ENCODE peak calls at places on chromosomes 5 and 9, in seven cellular contexts. One of them, this sample, is unnamed.

GRCh38 chr9:121784706-121785426 is 133.4 kb downstream of the DAB2IP start:
- DNase-seq in Calu3: no peak
- DNase-seq in Peyer's patch: peak
- DNase-seq in heart left ventricle: no peak
- DNase-seq in heart right ventricle: no peak
- DNase-seq in epithelial cell of esophagus: no peak
- DNase-seq in NB4: peak
- DNase-seq in this sample: peak

GRCh38 chr5:24923400-24923799 is 278.6 kb upstream of the CDH10 start:
- DNase-seq in Calu3: no peak
- DNase-seq in Peyer's patch: no peak
- DNase-seq in heart left ventricle: no peak
- DNase-seq in heart right ventricle: no peak
- DNase-seq in epithelial cell of esophagus: no peak
- DNase-seq in NB4: no peak
- DNase-seq in this sample: no peak

GRCh38 chr9:82488702-82489578 is 500.4 kb downstream of the SPATA31D1 start:
- DNase-seq in Calu3: peak
- DNase-seq in Peyer's patch: no peak
- DNase-seq in heart left ventricle: peak
- DNase-seq in heart right ventricle: no peak
- DNase-seq in epithelial cell of esophagus: peak
- DNase-seq in NB4: no peak
- DNase-seq in this sample: peak

GRCh38 chr9:6996061-6996854 is 238.5 kb downstream of the KDM4C start:
- DNase-seq in Calu3: no peak
- DNase-seq in Peyer's patch: no peak
- DNase-seq in heart left ventricle: no peak
- DNase-seq in heart right ventricle: no peak
- DNase-seq in epithelial cell of esophagus: no peak
- DNase-seq in NB4: no peak
- DNase-seq in this sample: no peak

GRCh38 chr5:161420526-161420925 is 126.0 kb downstream of the GABRB2 start:
- DNase-seq in Calu3: no peak
- DNase-seq in Peyer's patch: no peak
- DNase-seq in heart left ventricle: no peak
- DNase-seq in heart right ventricle: no peak
- DNase-seq in epithelial cell of esophagus: no peak
- DNase-seq in NB4: no peak
- DNase-seq in this sample: no peak

GRCh38 chr5:78530342-78531096 is 118.1 kb downstream of the LHFPL2 start:
- DNase-seq in Calu3: no peak
- DNase-seq in Peyer's patch: no peak
- DNase-seq in heart left ventricle: no peak
- DNase-seq in heart right ventricle: no peak
- DNase-seq in epithelial cell of esophagus: peak
- DNase-seq in NB4: no peak
- DNase-seq in this sample: no peak

GRCh38 chr9:134165357-134166315 is 1.3 kb upstream of the RNU6ATAC start:
- DNase-seq in Calu3: no peak
- DNase-seq in Peyer's patch: no peak
- DNase-seq in heart left ventricle: peak
- DNase-seq in heart right ventricle: no peak
- DNase-seq in epithelial cell of esophagus: peak
- DNase-seq in NB4: peak
- DNase-seq in this sample: no peak

GRCh38 chr5:68424799-68425537 is 209.4 kb downstream of the PIK3R1 start:
- DNase-seq in Calu3: no peak
- DNase-seq in Peyer's patch: no peak
- DNase-seq in heart left ventricle: no peak
- DNase-seq in heart right ventricle: no peak
- DNase-seq in epithelial cell of esophagus: peak
- DNase-seq in NB4: peak
- DNase-seq in this sample: no peak

GRCh38 chr5:177232358-177232757 is 71.2 kb downstream of the RAB24 start:
- DNase-seq in Calu3: no peak
- DNase-seq in Peyer's patch: no peak
- DNase-seq in heart left ventricle: no peak
- DNase-seq in heart right ventricle: no peak
- DNase-seq in epithelial cell of esophagus: no peak
- DNase-seq in NB4: no peak
- DNase-seq in this sample: no peak

GRCh38 chr5:135174315-135175096 is 140.5 kb upstream of the PITX1 start:
- DNase-seq in Calu3: no peak
- DNase-seq in Peyer's patch: no peak
- DNase-seq in heart left ventricle: no peak
- DNase-seq in heart right ventricle: no peak
- DNase-seq in epithelial cell of esophagus: no peak
- DNase-seq in NB4: peak
- DNase-seq in this sample: no peak

GRCh38 chr5:81505672-81506071 is 111.7 kb upstream of the ACOT12 start:
- DNase-seq in Calu3: no peak
- DNase-seq in Peyer's patch: no peak
- DNase-seq in heart left ventricle: no peak
- DNase-seq in heart right ventricle: no peak
- DNase-seq in epithelial cell of esophagus: no peak
- DNase-seq in NB4: no peak
- DNase-seq in this sample: no peak

GRCh38 chr9:121288874-121289553 is 21.1 kb downstream of the GSN start:
- DNase-seq in Calu3: peak
- DNase-seq in Peyer's patch: peak
- DNase-seq in heart left ventricle: peak
- DNase-seq in heart right ventricle: peak
- DNase-seq in epithelial cell of esophagus: peak
- DNase-seq in NB4: no peak
- DNase-seq in this sample: no peak

GRCh38 chr5:92779536-92779935 is 801.5 kb downstream of the NR2F1-AS1 start:
- DNase-seq in Calu3: no peak
- DNase-seq in Peyer's patch: no peak
- DNase-seq in heart left ventricle: no peak
- DNase-seq in heart right ventricle: no peak
- DNase-seq in epithelial cell of esophagus: no peak
- DNase-seq in NB4: no peak
- DNase-seq in this sample: no peak

GRCh38 chr5:107873877-107874276 is 203.1 kb upstream of the EFNA5 start:
- DNase-seq in Calu3: no peak
- DNase-seq in Peyer's patch: no peak
- DNase-seq in heart left ventricle: no peak
- DNase-seq in heart right ventricle: no peak
- DNase-seq in epithelial cell of esophagus: no peak
- DNase-seq in NB4: no peak
- DNase-seq in this sample: no peak

GRCh38 chr5:42557689-42558088 is 134.4 kb downstream of the GHR start:
- DNase-seq in Calu3: no peak
- DNase-seq in Peyer's patch: no peak
- DNase-seq in heart left ventricle: no peak
- DNase-seq in heart right ventricle: no peak
- DNase-seq in epithelial cell of esophagus: no peak
- DNase-seq in NB4: no peak
- DNase-seq in this sample: no peak

GRCh38 chr5:171630047-171630669 is 155.5 kb upstream of the SMIM23 start:
- DNase-seq in Calu3: peak
- DNase-seq in Peyer's patch: no peak
- DNase-seq in heart left ventricle: peak
- DNase-seq in heart right ventricle: peak
- DNase-seq in epithelial cell of esophagus: peak
- DNase-seq in NB4: peak
- DNase-seq in this sample: peak

GRCh38 chr5:123012321-123012720 is 24.2 kb downstream of the PPIC start:
- DNase-seq in Calu3: no peak
- DNase-seq in Peyer's patch: no peak
- DNase-seq in heart left ventricle: no peak
- DNase-seq in heart right ventricle: no peak
- DNase-seq in epithelial cell of esophagus: no peak
- DNase-seq in NB4: no peak
- DNase-seq in this sample: no peak

GRCh38 chr5:134245101-134245604 is 19.3 kb upstream of the PPP2CA start:
- DNase-seq in Calu3: peak
- DNase-seq in Peyer's patch: no peak
- DNase-seq in heart left ventricle: peak
- DNase-seq in heart right ventricle: no peak
- DNase-seq in epithelial cell of esophagus: peak
- DNase-seq in NB4: peak
- DNase-seq in this sample: no peak

DNA sequence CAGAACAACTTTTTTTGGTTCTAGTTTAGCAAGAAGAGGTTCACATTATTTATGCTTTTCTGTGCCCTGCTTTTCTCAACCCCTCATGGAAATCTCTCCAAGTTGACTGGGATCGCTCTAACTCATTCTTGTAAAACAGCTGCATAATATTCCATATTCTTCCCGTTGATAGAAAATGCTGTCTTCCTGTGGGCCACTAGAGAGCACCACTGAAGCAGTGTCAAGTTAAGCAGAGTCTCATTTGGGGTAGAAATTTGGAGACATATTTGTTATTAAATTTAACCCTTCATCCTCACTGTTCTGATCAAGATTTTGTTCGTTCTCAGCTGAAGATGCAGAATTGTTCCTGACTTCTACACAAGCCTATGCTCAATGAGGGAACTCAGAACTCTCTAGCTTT is 140.1 kb downstream of the CEMIP2 start:
- DNase-seq in Calu3: no peak
- DNase-seq in Peyer's patch: no peak
- DNase-seq in heart left ventricle: no peak
- DNase-seq in heart right ventricle: no peak
- DNase-seq in epithelial cell of esophagus: no peak
- DNase-seq in NB4: peak
- DNase-seq in this sample: no peak
- TF ChIP-seq CTCF in Calu3: no peak
- TF ChIP-seq CTCF in Peyer's patch: peak
- TF ChIP-seq CTCF in heart left ventricle: peak
- TF ChIP-seq CTCF in heart right ventricle: no peak
- TF ChIP-seq CTCF in epithelial cell of esophagus: peak
- TF ChIP-seq CTCF in NB4: peak
- TF ChIP-seq CTCF in this sample: no peak

DNA sequence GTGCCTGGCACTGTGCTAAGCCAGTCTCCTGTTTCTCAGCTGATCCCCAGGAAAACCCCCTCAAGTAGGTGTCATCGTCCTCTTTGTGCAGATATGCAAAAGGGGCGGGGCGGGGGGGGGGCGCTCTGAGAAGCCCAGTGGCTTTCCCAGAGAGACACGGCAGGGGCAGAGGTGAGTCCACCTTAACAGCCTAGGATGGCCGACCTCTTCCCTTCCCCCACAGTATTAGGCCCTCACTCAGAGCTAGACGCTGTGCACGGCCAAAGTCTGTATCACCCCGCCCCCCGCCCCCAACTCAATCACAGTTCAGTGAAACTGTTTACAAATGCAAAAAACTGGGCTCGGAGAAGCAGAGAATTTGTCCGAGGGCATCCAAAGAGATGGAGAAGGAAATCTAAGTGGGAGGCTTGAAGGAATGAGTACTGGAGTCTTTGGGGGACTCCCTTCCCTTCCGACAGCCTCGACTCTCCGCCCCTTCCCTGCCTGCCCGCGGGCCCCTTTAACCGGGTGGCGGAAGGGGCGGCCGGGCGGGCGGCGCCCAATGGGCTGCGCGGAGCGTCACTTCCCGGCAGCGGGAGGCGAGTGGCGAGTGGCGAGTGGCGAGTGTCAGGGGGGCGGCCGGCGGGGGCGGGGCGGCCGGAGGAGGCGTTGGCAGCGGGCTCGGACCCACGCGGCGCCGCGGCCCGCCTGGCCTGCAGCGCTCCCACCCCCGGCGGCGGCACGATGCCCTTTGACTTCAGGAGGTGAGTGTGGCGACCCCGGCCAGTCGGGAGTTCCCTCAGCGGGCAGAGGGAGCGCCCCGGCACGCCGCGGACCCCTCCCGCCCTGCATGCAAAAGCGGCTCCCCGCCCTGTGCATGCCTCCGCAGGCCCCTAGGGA is at the start of gene ERGIC1:
- DNase-seq in Calu3: peak
- DNase-seq in Peyer's patch: peak
- DNase-seq in heart left ventricle: peak
- DNase-seq in heart right ventricle: peak
- DNase-seq in epithelial cell of esophagus: peak
- DNase-seq in NB4: peak
- DNase-seq in this sample: peak
- TF ChIP-seq CTCF in Calu3: no peak
- TF ChIP-seq CTCF in Peyer's patch: no peak
- TF ChIP-seq CTCF in heart left ventricle: no peak
- TF ChIP-seq CTCF in heart right ventricle: no peak
- TF ChIP-seq CTCF in epithelial cell of esophagus: peak
- TF ChIP-seq CTCF in NB4: no peak
- TF ChIP-seq CTCF in this sample: no peak

DNA sequence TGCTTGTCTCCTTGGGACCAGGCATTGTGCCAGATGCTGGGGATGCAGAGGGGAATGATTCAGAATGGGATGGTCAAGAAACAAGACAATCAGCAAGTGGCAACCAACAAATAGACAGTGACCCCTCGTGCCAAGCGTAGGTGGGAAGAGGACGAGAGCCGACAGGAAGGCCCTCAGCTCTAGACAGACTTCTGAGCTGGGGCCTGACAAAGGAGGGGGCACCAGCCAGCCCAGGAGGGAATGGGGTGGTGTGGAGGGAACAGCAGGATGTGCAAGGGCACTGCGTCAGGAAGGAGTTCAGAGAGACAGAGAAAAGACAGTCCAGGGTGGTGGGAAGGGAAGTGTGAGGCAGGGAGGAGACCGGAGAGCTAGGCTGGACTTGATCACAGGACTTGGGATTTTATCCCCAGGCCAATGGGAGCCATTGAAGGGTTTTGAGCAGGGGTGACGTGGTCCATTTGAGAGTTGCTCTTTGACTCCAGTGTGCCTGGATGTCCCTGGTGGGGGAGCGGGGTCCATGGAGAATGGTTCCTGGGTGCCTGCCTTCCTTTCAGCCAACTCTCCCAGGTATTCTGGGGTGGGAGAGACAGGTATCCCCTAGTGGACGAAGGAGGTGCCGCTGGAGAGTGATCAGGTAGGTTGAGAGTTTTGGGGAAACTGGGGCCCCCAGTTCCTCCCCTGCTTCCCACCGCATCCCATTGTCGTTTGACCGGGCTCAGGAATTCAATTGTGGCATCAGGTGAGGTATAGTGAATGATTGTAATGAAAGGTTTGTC is 79.3 kb upstream of the ZNF618 start:
- DNase-seq in Calu3: no peak
- DNase-seq in Peyer's patch: no peak
- DNase-seq in heart left ventricle: no peak
- DNase-seq in heart right ventricle: no peak
- DNase-seq in epithelial cell of esophagus: no peak
- DNase-seq in NB4: no peak
- DNase-seq in this sample: no peak
- TF ChIP-seq CTCF in Calu3: no peak
- TF ChIP-seq CTCF in Peyer's patch: no peak
- TF ChIP-seq CTCF in heart left ventricle: no peak
- TF ChIP-seq CTCF in heart right ventricle: no peak
- TF ChIP-seq CTCF in epithelial cell of esophagus: no peak
- TF ChIP-seq CTCF in NB4: no peak
- TF ChIP-seq CTCF in this sample: no peak

GRCh38 chr5:141236516-141237313 is 8.5 kb upstream of the PCDHB15 start:
- DNase-seq in Calu3: no peak
- DNase-seq in Peyer's patch: no peak
- DNase-seq in heart left ventricle: no peak
- DNase-seq in heart right ventricle: no peak
- DNase-seq in epithelial cell of esophagus: no peak
- DNase-seq in NB4: no peak
- DNase-seq in this sample: no peak

DNA sequence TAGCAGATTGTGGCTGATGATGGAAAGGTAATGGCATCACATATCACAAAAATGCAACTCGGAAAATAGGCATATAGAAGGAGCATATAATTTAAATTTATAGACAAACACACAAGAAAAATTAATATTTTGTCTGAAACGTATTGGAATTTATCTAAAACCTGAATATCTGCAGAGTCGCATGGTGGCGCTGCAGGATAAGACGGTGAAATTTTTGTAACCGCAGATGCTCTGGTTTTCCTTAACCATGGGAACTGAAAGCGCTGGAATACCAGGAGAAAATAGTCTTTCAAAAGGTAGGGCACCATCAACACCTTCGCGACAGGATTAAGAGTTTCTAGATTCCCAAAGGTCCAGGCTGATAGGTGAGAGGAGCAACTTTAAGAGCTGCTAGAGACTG is 11.0 kb downstream of the PCDHB14 start:
- DNase-seq in Calu3: no peak
- DNase-seq in Peyer's patch: no peak
- DNase-seq in heart left ventricle: no peak
- DNase-seq in heart right ventricle: no peak
- DNase-seq in epithelial cell of esophagus: peak
- DNase-seq in NB4: no peak
- DNase-seq in this sample: peak
- TF ChIP-seq CTCF in Calu3: no peak
- TF ChIP-seq CTCF in Peyer's patch: no peak
- TF ChIP-seq CTCF in heart left ventricle: peak
- TF ChIP-seq CTCF in heart right ventricle: peak
- TF ChIP-seq CTCF in epithelial cell of esophagus: peak
- TF ChIP-seq CTCF in NB4: peak
- TF ChIP-seq CTCF in this sample: peak